ENCODE peak calls at places on chromosomes 6 and 20, in six cellular contexts. A is lower lobe of right lung, X is astrocyte of the spinal cord, T is prostate gland, F is fibroblast of lung, I is HL-60. G is an unnamed sample.

GRCh38 chr6:3340891-3341290 is 82.1 kb downstream of the PSMG4 start:
- DNase-seq in A (no peak), X (peak), T (no peak), F (peak), I (no peak), G (no peak)

GRCh38 chr6:136719280-136720044 is 72.8 kb downstream of the MAP3K5 start:
- DNase-seq in X (peak), F (no peak), T (no peak), I (no peak), A (no peak), G (no peak)

GRCh38 chr20:57526067-57526884 is 1.3 kb upstream of the CTCFL start:
- DNase-seq in X (no peak), A (no peak), I (no peak), F (no peak), T (no peak), G (no peak)

GRCh38 chr20:2593756-2594155 is 57.4 kb downstream of the TMC2 start:
- DNase-seq in X (no peak), A (no peak), T (no peak), I (no peak), F (no peak), G (no peak)

GRCh38 chr6:165605901-165606739 is 56.9 kb downstream of the PDE10A start:
- DNase-seq in T (no peak), F (no peak), I (no peak), X (no peak), A (no peak), G (no peak)

GRCh38 chr6:44642870-44643522 is 255.5 kb downstream of the CDC5L start:
- DNase-seq in X (peak), A (no peak), T (no peak), I (no peak), F (no peak), G (no peak)

GRCh38 chr20:25237610-25238318 is 10.1 kb upstream of the PYGB start:
- DNase-seq in X (peak), I (peak), A (no peak), T (peak), F (peak), G (peak)

GRCh38 chr20:63754008-63754407 is 14.4 kb downstream of the SLC2A4RG start:
- DNase-seq in I (no peak), A (no peak), T (no peak), X (no peak), F (no peak), G (no peak)

GRCh38 chr6:65623569-65623968 is 83.5 kb downstream of the EYS start:
- DNase-seq in F (peak), I (no peak), T (no peak), X (no peak), A (no peak), G (no peak)

GRCh38 chr6:34063641-34064040 is 82.2 kb downstream of the GRM4 start:
- DNase-seq in I (no peak), T (no peak), X (no peak), F (no peak), A (no peak), G (no peak)

GRCh38 chr6:129493396-129493902 is 216.5 kb downstream of the ARHGAP18 start:
- DNase-seq in T (no peak), X (peak), A (no peak), I (no peak), F (peak), G (no peak)

DNA sequence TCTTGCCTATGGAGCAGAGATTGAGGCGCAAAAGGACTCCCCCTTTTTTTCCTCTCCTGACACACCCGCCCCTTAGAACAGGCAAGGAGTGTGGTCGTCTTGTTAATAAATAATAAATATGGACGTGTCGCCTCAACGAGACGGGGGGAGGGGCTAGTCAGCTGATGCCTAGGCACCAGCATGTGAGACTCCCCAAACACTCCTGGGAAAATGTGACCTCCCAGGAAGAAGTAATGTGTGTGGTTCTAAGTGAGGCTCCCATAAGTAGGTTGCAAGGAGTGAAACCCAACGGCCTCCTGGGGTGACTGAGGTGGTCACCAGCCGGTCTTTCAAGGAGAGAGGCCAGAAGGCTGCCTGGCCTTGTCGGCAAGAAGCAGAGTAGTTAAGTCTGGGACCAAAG is 1.1 kb upstream of the FAXC start:
- DNase-seq in F (no peak), I (no peak), X (no peak), A (no peak), T (no peak), G (no peak)
- H3K4me3 ChIP-seq in F (no peak), I (no peak), X (no peak), A (peak), T (peak), G (no peak)

DNA sequence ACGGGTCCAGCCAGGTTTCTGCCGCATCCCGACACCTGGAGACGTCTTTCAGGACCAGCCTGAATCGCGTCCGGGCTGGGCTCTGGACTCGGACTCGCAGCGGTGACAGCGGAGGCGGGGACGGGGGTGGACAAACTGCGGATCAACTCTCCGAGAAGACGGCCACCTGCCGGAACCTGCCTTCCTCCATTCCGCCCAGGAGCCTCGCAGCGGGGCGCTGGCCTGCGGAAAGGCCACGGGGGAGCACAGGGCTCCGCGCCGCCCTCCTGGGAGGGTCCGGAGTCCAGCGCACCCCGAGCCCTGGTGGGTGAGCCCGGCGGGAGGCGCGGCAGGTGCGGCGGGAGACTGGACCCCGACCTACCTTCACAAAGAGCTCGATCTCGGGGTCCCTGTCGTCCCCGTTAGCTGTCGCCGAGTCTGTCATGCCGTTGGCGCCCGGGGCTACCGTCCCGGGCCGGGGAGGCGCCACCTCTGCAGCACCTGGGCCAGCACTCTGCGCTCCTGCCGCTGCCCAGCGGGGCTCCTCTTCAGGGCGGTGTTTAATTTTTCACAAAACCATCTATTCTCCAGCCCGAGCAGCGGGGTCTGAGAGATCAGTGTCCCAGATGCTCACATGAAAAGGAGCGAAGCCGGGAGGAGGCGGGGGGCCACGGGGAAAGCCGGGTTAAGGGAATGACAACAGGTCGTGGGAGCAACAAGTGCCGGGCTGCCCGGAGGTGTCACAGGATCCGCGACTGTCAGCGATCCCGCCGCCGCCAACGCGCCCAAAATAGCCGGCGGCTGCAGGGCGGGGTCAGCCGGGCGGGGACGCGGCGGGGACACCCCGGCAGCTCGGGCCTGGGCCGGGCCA is at the start of gene CLIC5:
- DNase-seq in T (peak), X (no peak), A (peak), F (no peak), I (no peak), G (peak)
- H3K4me3 ChIP-seq in T (peak), X (peak), A (peak), F (peak), I (no peak), G (peak)

DNA sequence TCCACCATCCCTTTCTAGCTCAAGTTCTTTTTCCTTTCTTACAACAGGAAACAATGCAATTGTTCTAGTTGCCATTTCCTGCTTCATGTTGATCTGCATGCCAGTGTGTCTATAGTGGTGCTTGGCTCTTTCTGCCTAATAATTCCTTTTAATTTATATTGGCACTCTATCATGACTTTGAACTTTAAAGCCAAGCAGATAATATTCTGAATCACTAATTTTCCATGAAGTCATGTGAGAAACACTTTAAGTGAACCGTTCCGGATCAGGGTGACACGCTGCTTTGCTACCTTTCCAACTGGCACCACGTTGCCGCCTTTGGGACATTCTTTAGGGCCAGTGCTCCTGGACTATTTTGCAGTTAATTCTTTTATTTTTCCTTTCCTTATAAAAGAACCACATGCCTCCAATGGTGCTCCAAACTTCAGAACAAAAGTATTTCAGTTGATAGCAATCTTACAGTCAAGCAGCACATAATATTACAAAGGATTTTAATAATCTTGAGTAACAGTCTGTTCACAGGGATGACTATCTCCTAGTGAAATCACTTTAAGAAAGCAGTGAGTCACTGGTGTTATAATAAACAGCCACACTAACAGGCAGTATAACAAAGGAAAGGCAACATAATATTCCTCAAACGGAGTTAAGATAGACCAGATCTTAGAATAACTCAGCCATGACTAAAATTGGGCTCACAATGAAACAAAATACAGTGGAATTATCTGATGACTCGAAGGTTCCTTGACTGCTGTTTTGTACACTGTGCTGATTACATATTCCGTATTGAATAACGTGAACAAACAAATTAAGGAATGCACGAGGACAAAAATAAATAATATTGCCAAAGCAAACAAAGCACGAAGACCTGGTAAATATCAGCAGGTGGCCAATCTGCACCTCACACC is 19.0 kb upstream of the BLOC1S5 start:
- DNase-seq in X (peak), A (no peak), I (no peak), T (peak), F (peak), G (peak)
- H3K4me3 ChIP-seq in X (no peak), A (no peak), I (no peak), T (no peak), F (peak), G (no peak)

GRCh38 chr20:38724603-38725457 is 544 bp downstream of the SLC32A1 start:
- DNase-seq in F (no peak), T (no peak), A (no peak), I (no peak), X (no peak), G (no peak)
- H3K4me3 ChIP-seq in F (no peak), T (no peak), A (no peak), I (no peak), X (no peak), G (no peak)

GRCh38 chr6:77474286-77474956 is 11.1 kb upstream of the HTR1B start:
- DNase-seq in F (no peak), X (no peak), I (no peak), T (no peak), A (no peak), G (no peak)
- H3K4me3 ChIP-seq in F (no peak), X (no peak), I (no peak), T (no peak), A (no peak), G (no peak)

DNA sequence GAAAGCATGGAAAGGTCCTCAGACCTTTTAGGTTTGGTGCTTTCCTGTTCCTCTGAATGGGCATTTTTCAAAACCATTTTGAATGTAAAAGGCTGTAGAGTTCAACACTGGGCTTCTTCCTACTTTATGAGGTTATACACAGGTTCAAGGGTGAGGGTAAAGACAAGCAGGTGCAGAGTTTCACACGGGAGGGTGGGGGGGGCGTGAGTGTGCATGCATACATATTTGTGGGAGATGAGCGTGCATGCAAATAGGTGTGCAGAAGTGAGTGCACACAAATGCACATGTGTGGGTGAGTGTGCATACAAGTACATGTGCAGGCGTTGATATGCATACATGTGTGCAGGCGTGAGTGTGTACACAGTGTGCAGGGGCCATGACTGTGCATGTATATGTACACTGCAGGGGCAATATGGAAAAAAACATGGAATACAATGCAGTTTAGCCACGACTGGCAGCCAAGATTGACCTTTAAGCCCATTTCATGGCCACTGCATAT is 183.1 kb downstream of the GMPR start:
- DNase-seq in A (no peak), X (no peak), F (no peak), T (no peak), I (no peak), G (no peak)
- H3K4me3 ChIP-seq in A (no peak), X (no peak), F (peak), T (no peak), I (no peak), G (no peak)

DNA sequence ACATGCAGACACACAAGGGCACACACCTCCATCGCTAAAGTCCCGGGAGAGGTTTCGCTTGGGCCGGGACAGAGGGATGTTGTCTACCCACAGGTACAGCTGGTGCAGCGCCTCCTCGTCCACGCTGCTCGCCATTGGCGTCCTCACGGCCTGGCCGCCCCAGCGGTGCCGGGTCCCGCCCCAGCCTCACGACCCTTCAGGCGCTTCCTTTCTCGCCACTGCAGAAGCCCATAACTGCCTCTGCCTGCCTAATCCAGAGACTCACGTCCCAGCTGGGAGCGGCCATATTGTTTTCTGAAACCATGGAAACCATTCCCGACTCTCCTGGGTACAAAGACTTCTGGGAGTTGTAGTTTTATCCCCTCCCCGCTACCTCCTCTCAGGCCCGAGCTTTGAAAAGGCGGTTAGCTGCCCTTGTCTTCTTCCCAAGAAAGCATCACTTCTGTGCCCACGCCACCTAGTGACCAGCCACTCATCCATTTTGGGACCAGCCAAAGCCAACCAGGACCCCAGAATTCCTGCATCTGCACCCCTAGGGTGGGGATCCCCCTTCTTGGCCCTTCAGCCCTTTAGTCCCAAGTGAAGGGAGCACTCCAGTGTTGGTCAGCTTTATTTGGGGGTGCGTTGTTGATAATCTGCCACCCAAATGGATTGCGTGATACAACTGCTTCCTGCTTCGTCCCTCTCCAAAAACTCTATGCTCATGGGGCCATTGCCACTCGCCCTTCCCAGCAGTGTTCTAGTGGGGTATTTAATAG is at the start of gene SPEF1:
- DNase-seq in F (peak), I (peak), A (peak), T (peak), X (peak), G (peak)
- H3K4me3 ChIP-seq in F (peak), I (peak), A (peak), T (peak), X (peak), G (peak)

GRCh38 chr6:57220083-57220703 is 1.9 kb downstream of the RAB23 start:
- DNase-seq in A (no peak), F (no peak), I (no peak), X (no peak), T (no peak), G (no peak)
- H3K4me3 ChIP-seq in A (no peak), F (peak), I (no peak), X (peak), T (no peak), G (no peak)

GRCh38 chr6:42889815-42890214 is 10.4 kb downstream of the RPL7L1 start:
- DNase-seq in T (no peak), X (no peak), F (no peak), I (no peak), A (no peak), G (no peak)

GRCh38 chr6:42896178-42896719 is 16.8 kb downstream of the RPL7L1 start:
- DNase-seq in T (no peak), F (no peak), X (no peak), I (no peak), A (no peak), G (no peak)

GRCh38 chr6:42890311-42891198 is 11.1 kb downstream of the RPL7L1 start:
- DNase-seq in A (peak), T (peak), X (peak), I (peak), F (peak), G (peak)

GRCh38 chr6:42885702-42886101 is 6.3 kb downstream of the RPL7L1 start:
- DNase-seq in T (no peak), F (no peak), I (no peak), X (no peak), A (no peak), G (no peak)

GRCh38 chr6:42891199-42891722 is 11.8 kb downstream of the RPL7L1 start:
- DNase-seq in A (no peak), X (no peak), T (no peak), F (no peak), I (no peak), G (no peak)
- H3K4me3 ChIP-seq in A (peak), X (peak), T (peak), F (peak), I (peak), G (peak)

DNA sequence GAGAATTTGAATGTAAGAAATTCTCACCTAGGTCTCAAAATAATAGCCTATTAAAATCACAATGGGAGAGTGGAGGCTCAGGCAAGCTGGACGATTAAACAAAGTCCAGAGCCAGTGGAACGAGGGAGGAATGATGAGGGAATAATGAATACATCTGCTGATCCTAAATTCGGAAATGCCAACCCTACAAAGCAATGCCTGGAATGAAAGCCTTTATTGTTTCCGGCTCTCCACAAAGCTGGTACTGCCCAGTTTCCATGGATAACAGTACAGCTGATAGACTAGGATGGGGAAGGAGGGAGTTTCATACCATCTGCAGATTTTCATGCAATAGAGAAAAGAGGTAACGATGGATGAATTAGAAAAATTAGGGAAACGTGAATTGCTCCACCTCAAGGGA is 356.1 kb downstream of the CBLN4 start:
- DNase-seq in A (no peak), T (no peak), X (no peak), F (no peak), I (no peak), G (no peak)
- H3K4me3 ChIP-seq in A (no peak), T (no peak), X (no peak), F (no peak), I (no peak), G (no peak)